ENCODE peak calls at places on chromosome 16, in six cellular contexts. Y, P, W, I, K and A are unnamed samples.

GRCh38 chr16:30449116-30449435 is 3.4 kb upstream of the SEPHS2 start:
- DNase-seq in Y (no peak), P (no peak), W (no peak), I (no peak), K (no peak), A (no peak)

GRCh38 chr16:83706394-83706793 is 101.4 kb upstream of the HSBP1 start:
- DNase-seq in Y (no peak), P (peak), W (no peak), I (no peak), K (no peak), A (peak)

GRCh38 chr16:57663436-57663835 is 4.7 kb upstream of the ADGRG3 start:
- DNase-seq in Y (no peak), P (no peak), W (no peak), I (no peak), K (no peak), A (no peak)

GRCh38 chr16:31215287-31216115 is 1.4 kb downstream of the PYDC1 start:
- DNase-seq in Y (peak), P (peak), W (no peak), I (peak), K (peak), A (no peak)

GRCh38 chr16:49977427-49977826 is 47.6 kb upstream of the CNEP1R1 start:
- DNase-seq in Y (no peak), P (no peak), W (no peak), I (no peak), K (no peak), A (no peak)

GRCh38 chr16:48365601-48366164 is 19.5 kb downstream of the SIAH1 start:
- DNase-seq in Y (peak), P (peak), W (peak), I (peak), K (no peak), A (peak)

GRCh38 chr16:84411768-84412167 is 43.4 kb downstream of the ATP2C2 start:
- DNase-seq in Y (no peak), P (no peak), W (no peak), I (no peak), K (no peak), A (no peak)

GRCh38 chr16:62018301-62019060 is 17.8 kb downstream of the CDH8 start:
- DNase-seq in Y (no peak), P (no peak), W (no peak), I (no peak), K (no peak), A (no peak)

GRCh38 chr16:81641403-81642106 is 137.5 kb upstream of the PLCG2 start:
- DNase-seq in Y (no peak), P (no peak), W (no peak), I (no peak), K (no peak), A (no peak)

GRCh38 chr16:85554791-85555548 is 58.2 kb upstream of the GSE1 start:
- DNase-seq in Y (peak), P (peak), W (no peak), I (peak), K (no peak), A (no peak)

GRCh38 chr16:19086322-19087199 is 19.1 kb downstream of the COQ7 start:
- DNase-seq in Y (peak), P (peak), W (peak), I (peak), K (peak), A (peak)

GRCh38 chr16:86517652-86518258 is 7.4 kb downstream of the FOXF1 start:
- DNase-seq in Y (peak), P (peak), W (no peak), I (peak), K (no peak), A (no peak)

GRCh38 chr16:7501868-7502267 is 169.2 kb downstream of the RBFOX1 start:
- DNase-seq in Y (no peak), P (no peak), W (no peak), I (no peak), K (no peak), A (no peak)

GRCh38 chr16:5581963-5582362 is 484.4 kb upstream of the EEF2KMT start:
- DNase-seq in Y (no peak), P (no peak), W (no peak), I (no peak), K (no peak), A (no peak)

GRCh38 chr16:84751947-84752346 is 52.1 kb downstream of the USP10 start:
- DNase-seq in Y (no peak), P (peak), W (no peak), I (no peak), K (no peak), A (no peak)

GRCh38 chr16:22694887-22695382 is 119.0 kb upstream of the HS3ST2 start:
- DNase-seq in Y (no peak), P (peak), W (peak), I (peak), K (no peak), A (peak)

GRCh38 chr16:87560428-87561199 is 41.7 kb upstream of the JPH3 start:
- DNase-seq in Y (peak), P (peak), W (peak), I (peak), K (no peak), A (no peak)

GRCh38 chr16:1633310-1633709 is 21.1 kb downstream of the CRAMP1 start:
- DNase-seq in Y (no peak), P (no peak), W (no peak), I (no peak), K (no peak), A (no peak)

GRCh38 chr16:55513616-55514015 is 4.7 kb downstream of the LPCAT2 start:
- DNase-seq in Y (no peak), P (no peak), W (no peak), I (no peak), K (no peak), A (no peak)

GRCh38 chr16:84550096-84550495 is 45.6 kb upstream of the MEAK7 start:
- DNase-seq in Y (no peak), P (no peak), W (no peak), I (no peak), K (no peak), A (no peak)

GRCh38 chr16:31487720-31488629 is 5.1 kb downstream of the SLC5A2 start:
- DNase-seq in Y (no peak), P (no peak), W (peak), I (peak), K (no peak), A (no peak)

GRCh38 chr16:30122621-30123160 is 329 bp downstream of the MAPK3 start:
- DNase-seq in Y (no peak), P (no peak), W (no peak), I (peak), K (no peak), A (no peak)

GRCh38 chr16:30621765-30622164 is 11.6 kb upstream of the ZNF689 start:
- DNase-seq in Y (no peak), P (peak), W (no peak), I (no peak), K (no peak), A (peak)

GRCh38 chr16:21599158-21599993 is at the start of gene METTL9:
- DNase-seq in Y (peak), P (peak), W (peak), I (peak), K (peak), A (peak)

GRCh38 chr16:9598731-9599083 is 507.3 kb downstream of the HAPSTR1 start:
- DNase-seq in Y (no peak), P (no peak), W (no peak), I (no peak), K (no peak), A (no peak)

GRCh38 chr16:7303014-7303676 is 29.5 kb upstream of the RBFOX1 start:
- DNase-seq in Y (peak), P (no peak), W (no peak), I (no peak), K (no peak), A (no peak)

GRCh38 chr16:11570258-11570657 is 16.5 kb downstream of the LITAF start:
- DNase-seq in Y (no peak), P (no peak), W (no peak), I (no peak), K (no peak), A (no peak)

GRCh38 chr16:53732296-53732929 is 28.5 kb downstream of the FTO start:
- DNase-seq in Y (no peak), P (peak), W (no peak), I (no peak), K (no peak), A (no peak)

GRCh38 chr16:47278571-47278970 is 134.8 kb upstream of the NETO2 start:
- DNase-seq in Y (no peak), P (no peak), W (no peak), I (no peak), K (peak), A (no peak)

GRCh38 chr16:75104836-75105235 is 11.7 kb downstream of the LDHD start:
- DNase-seq in Y (no peak), P (no peak), W (no peak), I (no peak), K (no peak), A (no peak)

GRCh38 chr16:75106351-75107274 is 10.0 kb downstream of the LDHD start:
- DNase-seq in Y (peak), P (no peak), W (no peak), I (no peak), K (no peak), A (no peak)

GRCh38 chr16:75107505-75107904 is 9.1 kb downstream of the LDHD start:
- DNase-seq in Y (peak), P (no peak), W (no peak), I (no peak), K (no peak), A (no peak)

GRCh38 chr16:75103994-75104393 is 12.6 kb downstream of the LDHD start:
- DNase-seq in Y (no peak), P (no peak), W (no peak), I (no peak), K (no peak), A (no peak)

DNA sequence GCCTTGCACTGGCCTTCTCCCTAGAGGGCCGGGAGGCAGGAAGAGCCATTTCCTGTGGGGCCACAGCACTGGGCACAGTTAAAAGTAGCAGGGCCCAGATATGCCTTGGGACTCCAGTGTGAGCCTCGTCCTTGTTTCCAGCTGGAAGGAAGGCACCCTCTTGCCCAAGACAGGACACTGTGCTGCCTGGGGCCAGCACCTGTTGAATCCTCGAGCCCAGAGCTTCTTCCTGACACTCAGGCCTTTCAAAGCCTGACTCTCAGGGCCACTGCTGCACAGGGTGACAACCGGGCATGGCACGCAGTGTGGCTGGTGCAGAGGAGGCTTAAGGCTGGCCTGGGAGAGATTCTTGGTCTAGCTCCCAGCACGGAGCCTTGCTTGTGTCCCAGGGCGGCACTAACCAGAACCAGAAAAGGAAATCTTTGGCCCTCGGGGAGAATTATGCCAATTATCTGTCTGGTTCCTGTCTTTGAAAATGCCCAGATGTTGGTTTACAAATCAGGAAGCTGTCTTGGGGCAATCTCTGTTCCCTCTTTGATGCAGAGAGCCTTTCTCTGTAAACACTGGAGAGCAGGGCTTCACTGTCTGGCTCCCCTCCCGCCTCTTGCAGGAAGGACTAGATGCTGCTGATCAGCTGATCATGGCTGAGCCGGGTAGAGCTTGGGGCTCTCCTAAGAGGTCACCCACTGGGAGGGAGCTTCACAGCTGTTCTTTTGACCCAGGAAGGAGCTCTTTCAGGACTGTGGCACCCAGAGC is 11.1 kb downstream of the LDHD start:
- DNase-seq in Y (no peak), P (peak), W (peak), I (peak), K (no peak), A (no peak)
- H3K4me3 ChIP-seq in Y (no peak), P (no peak), W (no peak), I (no peak), K (no peak), A (no peak)

GRCh38 chr16:3983081-3983520 is 102.6 kb upstream of the CREBBP start:
- DNase-seq in Y (peak), P (peak), W (peak), I (peak), K (peak), A (no peak)

GRCh38 chr16:3982216-3982615 is 101.7 kb upstream of the CREBBP start:
- DNase-seq in Y (no peak), P (no peak), W (no peak), I (no peak), K (no peak), A (no peak)

GRCh38 chr16:3979518-3979917 is 99.0 kb upstream of the CREBBP start:
- DNase-seq in Y (no peak), P (no peak), W (no peak), I (no peak), K (no peak), A (no peak)

GRCh38 chr16:3979070-3979469 is 98.6 kb upstream of the CREBBP start:
- DNase-seq in Y (no peak), P (no peak), W (no peak), I (no peak), K (no peak), A (no peak)

DNA sequence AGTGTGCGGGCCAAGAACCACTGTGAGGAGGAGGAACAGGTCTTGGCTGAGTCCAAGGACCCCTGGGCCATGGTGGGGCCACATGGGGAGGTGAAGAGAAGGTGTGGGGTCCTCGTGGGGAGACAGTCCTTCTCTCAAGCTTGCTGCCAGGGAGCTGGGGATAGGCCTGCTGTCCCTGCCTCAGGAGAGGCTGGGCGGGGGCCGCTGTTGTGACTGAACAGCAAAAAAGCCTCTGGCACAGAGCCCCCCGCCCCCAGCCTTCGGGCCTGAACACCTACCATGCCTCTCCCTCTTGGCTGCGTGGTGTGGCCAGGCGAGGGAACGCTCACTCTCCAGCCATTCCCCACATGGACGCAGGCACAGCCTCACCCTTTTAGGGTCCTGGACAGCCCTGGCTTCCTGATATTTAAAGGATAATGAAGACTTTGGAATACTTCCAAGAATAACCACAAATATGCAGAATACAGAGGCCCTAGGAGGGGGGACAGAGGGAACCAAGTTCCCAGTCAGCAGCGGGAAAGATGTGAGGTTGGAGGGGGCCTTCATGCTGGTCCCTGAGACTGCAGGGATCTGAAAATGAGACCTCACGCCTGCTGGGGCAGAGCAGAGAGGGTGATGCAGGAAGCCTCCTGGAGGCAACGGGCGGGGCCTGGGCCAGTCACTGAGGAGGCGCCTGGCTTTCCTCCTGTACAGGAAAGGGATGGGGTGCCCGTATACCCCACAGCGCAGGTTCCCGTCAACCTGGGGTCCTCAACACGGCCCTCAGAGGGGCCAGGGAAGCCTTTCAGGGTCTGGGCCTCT is 100.0 kb upstream of the CREBBP start:
- DNase-seq in Y (peak), P (peak), W (no peak), I (no peak), K (peak), A (peak)
- H3K4me3 ChIP-seq in Y (no peak), P (no peak), W (no peak), I (no peak), K (no peak), A (no peak)

DNA sequence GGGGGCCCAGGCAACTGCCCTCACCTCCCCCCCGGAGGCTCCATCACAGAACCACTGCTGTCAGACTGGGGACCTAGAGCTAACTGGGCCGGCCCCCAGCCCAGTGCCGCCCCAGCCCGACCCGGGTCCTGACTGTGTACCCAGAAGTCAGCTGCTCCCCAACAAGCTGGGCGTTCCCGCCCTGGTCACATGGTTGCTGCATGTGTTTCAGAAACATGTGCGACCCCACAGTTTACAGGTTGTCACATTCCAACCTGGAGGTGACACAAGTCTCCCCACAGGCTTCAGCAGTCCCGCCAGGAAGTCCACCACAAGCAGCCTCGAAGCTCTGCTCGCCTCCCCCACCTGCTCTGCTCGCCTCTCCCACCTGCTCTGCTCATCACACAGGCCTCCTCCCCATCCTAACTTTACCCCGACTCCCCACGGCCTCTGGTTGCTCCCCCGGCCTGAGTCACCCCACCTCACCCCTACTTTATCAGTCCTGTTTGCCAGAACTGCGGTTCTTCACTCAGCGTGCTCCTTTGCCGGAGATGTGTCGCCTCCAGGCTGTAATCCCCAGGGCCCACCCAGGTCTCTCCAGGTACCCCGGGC is 968 bp downstream of the MRPL28 start:
- DNase-seq in Y (no peak), P (no peak), W (no peak), I (no peak), K (no peak), A (no peak)
- H3K4me3 ChIP-seq in Y (peak), P (peak), W (no peak), I (peak), K (peak), A (peak)

GRCh38 chr16:88701541-88702363 is 4.5 kb downstream of the RNF166 start:
- DNase-seq in Y (no peak), P (no peak), W (no peak), I (no peak), K (no peak), A (no peak)
- H3K4me3 ChIP-seq in Y (no peak), P (no peak), W (no peak), I (peak), K (no peak), A (no peak)

GRCh38 chr16:67644038-67644437 is 906 bp upstream of the CARMIL2 start:
- DNase-seq in Y (no peak), P (no peak), W (no peak), I (no peak), K (no peak), A (no peak)

GRCh38 chr16:67647111-67647651 is 2.2 kb downstream of the CARMIL2 start:
- DNase-seq in Y (no peak), P (no peak), W (no peak), I (no peak), K (no peak), A (no peak)

GRCh38 chr16:67647681-67648080 is 2.7 kb downstream of the CARMIL2 start:
- DNase-seq in Y (no peak), P (no peak), W (no peak), I (no peak), K (no peak), A (no peak)

GRCh38 chr16:67648088-67648763 is 3.3 kb downstream of the CARMIL2 start:
- DNase-seq in Y (no peak), P (no peak), W (no peak), I (no peak), K (no peak), A (no peak)

GRCh38 chr16:67645397-67646121 is 615 bp downstream of the CARMIL2 start:
- DNase-seq in Y (no peak), P (no peak), W (no peak), I (no peak), K (no peak), A (no peak)
- H3K4me3 ChIP-seq in Y (no peak), P (no peak), W (no peak), I (peak), K (no peak), A (no peak)

DNA sequence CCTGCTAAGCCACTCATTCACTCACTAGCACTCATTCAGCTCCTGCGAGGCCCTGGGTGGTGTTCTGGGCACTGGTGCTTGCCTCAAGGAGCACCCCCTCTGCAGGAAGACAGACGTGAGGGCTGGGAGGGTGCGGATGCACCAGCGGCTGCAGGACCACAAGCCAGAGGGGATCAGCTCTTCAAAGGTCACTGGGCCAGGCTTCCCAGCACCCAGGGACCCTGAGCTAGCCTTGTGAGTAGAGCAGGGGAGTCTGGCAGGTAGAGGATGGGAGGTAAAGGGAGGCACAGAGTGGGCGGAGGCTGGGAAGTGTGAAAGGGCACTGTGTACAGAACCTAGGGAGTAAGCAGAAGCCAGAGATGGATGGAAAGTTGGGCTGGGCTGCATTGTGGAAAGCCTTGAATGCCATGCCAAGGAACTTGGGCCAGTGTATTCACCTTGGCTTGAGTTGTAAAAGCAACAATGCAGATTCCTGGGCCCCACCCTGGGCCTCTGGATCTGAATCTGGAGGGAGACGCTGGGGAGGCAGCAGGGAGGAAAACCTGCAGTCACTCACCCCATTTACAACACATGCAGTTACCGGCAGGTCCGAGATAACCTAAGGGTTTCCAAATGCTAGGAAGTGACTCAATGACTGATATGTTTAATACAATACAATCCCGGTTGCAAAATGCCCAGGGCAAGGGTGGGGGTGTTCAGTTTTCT is 1.7 kb downstream of the IL4R start:
- DNase-seq in Y (no peak), P (peak), W (peak), I (peak), K (no peak), A (no peak)
- H3K4me3 ChIP-seq in Y (peak), P (peak), W (no peak), I (peak), K (no peak), A (peak)

GRCh38 chr16:23757937-23758619 is 3.3 kb downstream of the CHP2 start:
- DNase-seq in Y (no peak), P (no peak), W (no peak), I (no peak), K (no peak), A (no peak)
- H3K4me3 ChIP-seq in Y (no peak), P (no peak), W (no peak), I (no peak), K (no peak), A (no peak)